ENCODE peak calls at places on chromosome 11, in eight cellular contexts. P is heart left ventricle, L is astrocyte of the spinal cord, T is fibroblast of lung, Y is GM12865, S is heart right ventricle, H is colonic mucosa, F is mucosa of descending colon. B is an unnamed sample.

GRCh38 chr11:62705880-62706831 is 1.1 kb downstream of the BSCL2 start:
- DNase-seq in P (peak), S (peak), T (peak), Y (peak), L (peak), F (peak), H (peak), B (no peak)

GRCh38 chr11:114877976-114878375 is 199.6 kb downstream of the NXPE2 start:
- DNase-seq in Y (no peak), P (no peak), H (no peak), S (no peak), L (no peak), T (no peak), F (no peak), B (no peak)

GRCh38 chr11:103737791-103738190 is 298.6 kb upstream of the DDI1 start:
- DNase-seq in T (peak), Y (no peak), H (no peak), F (no peak), S (peak), L (no peak), P (peak), B (no peak)

GRCh38 chr11:57637626-57638004 is 12.1 kb downstream of the YPEL4 start:
- DNase-seq in P (no peak), H (no peak), F (no peak), L (no peak), S (no peak), Y (no peak), T (no peak), B (no peak)

GRCh38 chr11:83864412-83865057 is 578.4 kb upstream of the CCDC90B start:
- DNase-seq in Y (no peak), F (no peak), T (no peak), H (no peak), S (no peak), L (no peak), P (no peak), B (no peak)

GRCh38 chr11:134981824-134982223 is 569.8 kb upstream of the B3GAT1 start:
- DNase-seq in L (no peak), F (no peak), H (no peak), P (no peak), S (no peak), T (no peak), Y (no peak), B (no peak)

GRCh38 chr11:17985517-17985916 is 27.3 kb downstream of the SERGEF start:
- DNase-seq in P (no peak), F (no peak), L (peak), Y (no peak), S (peak), T (peak), H (no peak), B (peak)

GRCh38 chr11:71252782-71253730 is 679 bp upstream of the SHANK2 start:
- DNase-seq in L (peak), F (no peak), P (no peak), H (peak), Y (no peak), S (no peak), T (peak), B (peak)

GRCh38 chr11:1049431-1049891 is 12.9 kb upstream of the MUC6 start:
- DNase-seq in H (no peak), P (peak), Y (no peak), S (no peak), L (no peak), F (peak), T (no peak), B (no peak)

GRCh38 chr11:71977743-71978418 is 20.8 kb upstream of the IL18BP start:
- DNase-seq in F (no peak), S (peak), L (peak), P (no peak), T (peak), Y (peak), H (peak), B (no peak)

GRCh38 chr11:43376065-43376464 is 17.3 kb downstream of the TTC17 start:
- DNase-seq in T (no peak), S (no peak), P (no peak), F (no peak), L (no peak), H (no peak), Y (no peak), B (no peak)

GRCh38 chr11:61567286-61568061 is 13.4 kb downstream of the SYT7 start:
- DNase-seq in F (peak), H (peak), L (peak), P (peak), T (peak), Y (peak), S (peak), B (peak)

GRCh38 chr11:2166091-2166851 is 5.3 kb upstream of the INS start:
- DNase-seq in S (no peak), H (peak), L (no peak), T (peak), Y (peak), P (no peak), F (no peak), B (no peak)

GRCh38 chr11:8277691-8278090 is 14.0 kb upstream of the LMO1 start:
- DNase-seq in S (no peak), T (no peak), F (no peak), P (no peak), Y (no peak), L (no peak), H (no peak), B (no peak)

DNA sequence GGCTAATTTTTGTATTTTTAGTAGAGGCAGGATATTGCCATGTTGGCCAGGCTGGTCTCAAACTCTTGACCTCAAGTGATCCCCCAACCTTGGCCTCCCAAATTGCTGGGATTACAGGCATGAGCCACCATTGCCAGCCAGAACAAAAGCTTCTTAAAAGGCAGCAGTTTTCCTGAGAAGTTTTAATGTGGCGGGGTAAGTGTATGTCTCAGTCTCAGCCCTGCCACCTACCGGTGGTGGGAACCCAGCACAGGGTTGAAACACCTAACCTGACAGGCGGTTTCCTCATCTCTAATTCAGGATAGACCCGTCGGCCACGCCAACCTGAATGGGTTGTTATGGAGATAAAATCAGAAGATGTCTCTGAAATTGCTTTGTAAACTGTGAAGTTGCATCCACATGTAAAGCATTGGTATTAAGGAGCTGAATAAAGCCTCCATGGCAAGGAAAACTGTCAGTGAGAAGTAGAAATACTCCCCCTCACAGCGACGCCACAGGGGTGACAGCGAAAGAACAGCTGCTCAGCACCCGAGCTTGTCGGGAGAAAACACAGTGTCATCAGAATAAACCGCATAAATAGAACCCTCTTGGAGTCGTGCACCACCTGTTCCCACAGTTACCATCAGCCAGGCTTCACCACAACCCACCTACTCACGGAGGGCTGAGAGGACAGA is 165.9 kb upstream of the NCAM1 start:
- DNase-seq in L (peak), F (no peak), T (peak), S (no peak), P (no peak), Y (peak), H (peak), B (no peak)
- TF ChIP-seq CTCF in L (peak), F (no peak), T (peak), S (peak), P (peak), Y (peak), H (peak), B (peak)

GRCh38 chr11:122098223-122098980 is 17.6 kb downstream of the BLID start:
- DNase-seq in F (no peak), P (no peak), H (no peak), L (no peak), S (no peak), T (no peak), Y (no peak), B (no peak)

GRCh38 chr11:122097419-122098001 is 18.5 kb downstream of the BLID start:
- DNase-seq in F (no peak), S (no peak), P (no peak), H (no peak), L (peak), Y (no peak), T (peak), B (no peak)

GRCh38 chr11:122093731-122094130 is 22.3 kb downstream of the BLID start:
- DNase-seq in H (no peak), L (peak), T (peak), P (no peak), Y (no peak), F (no peak), S (no peak), B (no peak)

GRCh38 chr11:122099345-122100045 is 16.5 kb downstream of the BLID start:
- DNase-seq in H (no peak), T (peak), S (no peak), P (no peak), L (peak), F (no peak), Y (no peak), B (no peak)

DNA sequence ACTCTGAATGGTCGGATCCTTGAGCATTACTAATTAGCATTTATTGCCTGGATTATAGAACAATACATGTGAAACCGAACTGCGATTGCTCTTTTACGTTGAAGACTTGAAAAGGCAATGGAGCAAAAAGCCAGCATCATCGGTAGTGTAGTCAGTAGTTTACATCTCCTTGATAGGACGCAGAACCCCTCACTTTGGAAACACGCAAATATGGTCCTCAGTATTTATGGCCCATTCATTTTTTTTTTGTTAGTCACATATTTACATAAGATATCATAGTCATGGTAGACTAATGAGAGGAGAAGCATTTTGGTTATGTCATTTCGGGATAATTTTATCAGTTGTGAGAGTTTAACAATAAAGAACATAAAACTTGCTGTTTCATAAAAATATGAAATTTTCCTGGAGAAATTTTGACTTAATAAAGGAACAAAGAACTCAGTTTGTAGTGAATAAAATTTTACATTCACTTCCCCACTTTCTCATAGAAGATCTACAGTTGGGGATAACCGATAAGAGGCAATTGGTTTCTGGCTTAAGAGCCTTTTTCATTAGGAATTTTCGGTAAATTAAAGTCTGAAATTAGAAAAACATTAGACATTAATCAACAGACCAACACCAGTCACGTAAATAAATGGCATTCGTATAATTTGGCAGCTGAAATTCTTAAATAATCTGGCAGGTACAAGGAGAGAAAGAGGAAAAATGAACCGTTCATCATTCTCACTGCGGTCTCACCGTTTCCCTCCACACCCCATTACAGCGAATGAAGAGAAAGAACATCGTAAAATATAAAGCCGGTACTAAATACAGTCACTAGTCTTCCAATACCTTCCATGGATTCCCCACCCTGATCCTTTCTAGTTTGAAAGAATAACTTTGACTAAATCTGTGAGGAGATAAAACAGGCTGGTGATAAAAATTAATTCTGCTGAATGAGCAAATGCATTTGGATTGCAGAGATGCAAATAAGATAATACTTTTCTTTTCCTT is 19.8 kb downstream of the BLID start:
- DNase-seq in F (no peak), T (peak), Y (no peak), P (no peak), L (peak), H (no peak), S (no peak), B (no peak)
- H3K4me3 ChIP-seq in F (no peak), T (peak), Y (no peak), P (peak), L (peak), H (no peak), S (no peak), B (no peak)

GRCh38 chr11:10181811-10182210 is 112.2 kb downstream of the SBF2 start:
- DNase-seq in S (no peak), T (peak), F (no peak), P (no peak), L (peak), Y (peak), H (no peak), B (peak)
- TF ChIP-seq CTCF in S (peak), T (no peak), F (no peak), P (no peak), L (peak), Y (peak), H (no peak), B (peak)

DNA sequence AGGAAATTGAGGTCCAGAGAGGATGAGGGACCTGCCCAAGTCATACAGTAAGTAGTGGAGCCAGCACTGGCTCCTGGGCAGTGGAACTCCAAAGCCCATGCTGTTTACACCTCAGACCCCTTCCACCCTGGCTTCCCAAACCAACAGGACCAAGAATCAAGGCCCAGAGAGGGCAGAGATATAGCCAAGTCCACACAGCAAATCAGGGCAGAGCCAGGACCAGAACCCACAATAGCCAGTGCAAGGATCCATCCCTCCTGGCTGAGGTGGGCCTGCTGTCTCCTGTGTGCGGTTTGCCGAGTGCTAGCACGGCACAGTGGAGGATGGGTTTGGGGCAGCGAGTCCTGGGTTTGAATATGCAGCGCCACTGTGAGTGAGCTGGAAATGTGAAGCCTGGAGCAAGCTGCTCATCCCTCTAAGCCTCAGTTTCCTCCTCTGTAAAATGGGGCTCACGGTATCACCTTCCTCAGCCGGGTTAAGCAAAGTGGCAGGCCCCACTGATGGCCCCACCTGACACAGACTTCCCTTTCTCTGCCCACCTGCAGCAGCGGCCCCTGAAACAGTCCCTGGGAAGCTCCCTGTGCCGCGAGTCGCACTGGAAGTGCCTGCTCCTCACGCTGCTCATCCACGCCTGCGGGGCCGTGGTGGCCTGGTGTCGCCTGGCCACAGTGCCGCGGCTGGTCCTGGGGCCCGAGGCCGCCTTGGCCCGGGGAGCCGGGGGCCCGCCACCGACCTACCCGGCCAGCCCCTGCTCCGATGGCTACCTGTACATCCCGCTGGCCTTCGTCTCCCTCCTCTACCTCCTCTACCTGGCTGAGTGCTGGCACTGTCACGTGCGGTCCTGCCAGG is 2.3 kb downstream of the TMEM151A start:
- DNase-seq in F (peak), Y (no peak), P (no peak), T (no peak), H (no peak), S (no peak), L (no peak), B (no peak)
- H3K4me3 ChIP-seq in F (no peak), Y (no peak), P (no peak), T (no peak), H (no peak), S (no peak), L (no peak), B (no peak)

DNA sequence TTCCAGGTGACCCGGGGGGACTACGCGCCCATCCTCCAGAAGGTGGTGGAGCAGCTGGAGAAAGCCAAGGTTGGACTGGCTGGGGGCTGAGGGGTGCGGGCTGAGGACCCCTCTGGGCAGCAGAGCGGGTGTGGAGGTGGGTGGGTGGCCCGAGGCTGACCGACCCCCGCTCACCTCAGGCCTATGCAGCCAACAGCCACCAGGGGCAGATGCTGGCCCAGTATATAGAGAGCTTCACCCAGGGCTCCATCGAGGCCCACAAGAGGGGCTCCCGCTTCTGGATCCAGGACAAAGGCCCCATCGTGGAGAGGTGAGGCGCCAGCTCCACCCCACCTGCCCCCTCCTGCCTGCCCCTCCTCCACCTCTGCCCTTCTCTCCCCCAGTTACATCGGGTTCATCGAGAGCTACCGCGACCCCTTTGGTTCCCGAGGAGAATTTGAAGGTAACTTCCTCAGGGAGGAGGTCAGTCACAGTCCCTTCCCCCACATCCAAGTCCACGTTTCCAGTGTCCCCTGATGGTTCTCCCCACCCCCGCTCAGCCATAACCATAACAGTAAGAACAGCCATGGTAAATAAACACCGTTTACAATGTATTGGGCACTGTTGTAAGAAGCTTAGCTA is 11.2 kb downstream of the DPP3 start:
- DNase-seq in F (no peak), Y (no peak), H (no peak), L (no peak), S (no peak), P (no peak), T (no peak), B (no peak)
- TF ChIP-seq CTCF in F (no peak), Y (no peak), H (no peak), L (peak), S (peak), P (no peak), T (no peak), B (peak)

GRCh38 chr11:125301301-125301700 is 136.8 kb downstream of the PKNOX2 start:
- DNase-seq in Y (no peak), H (no peak), T (no peak), L (peak), S (no peak), F (no peak), P (no peak), B (no peak)
- H3K4me3 ChIP-seq in Y (no peak), H (no peak), T (no peak), L (no peak), S (no peak), F (no peak), P (no peak), B (no peak)

GRCh38 chr11:128806496-128807261 is 60.4 kb downstream of the KCNJ1 start:
- DNase-seq in H (no peak), P (no peak), Y (no peak), L (no peak), T (peak), F (no peak), S (no peak), B (no peak)

GRCh38 chr11:128800871-128801417 is 66.2 kb downstream of the KCNJ1 start:
- DNase-seq in Y (no peak), F (no peak), T (no peak), H (no peak), L (no peak), P (no peak), S (no peak), B (no peak)

GRCh38 chr11:128804481-128804880 is 62.6 kb downstream of the KCNJ1 start:
- DNase-seq in F (no peak), Y (no peak), T (peak), H (no peak), P (no peak), S (no peak), L (peak), B (no peak)

GRCh38 chr11:128803440-128803839 is 63.7 kb downstream of the KCNJ1 start:
- DNase-seq in L (no peak), Y (no peak), P (no peak), H (no peak), F (no peak), T (no peak), S (no peak), B (no peak)

DNA sequence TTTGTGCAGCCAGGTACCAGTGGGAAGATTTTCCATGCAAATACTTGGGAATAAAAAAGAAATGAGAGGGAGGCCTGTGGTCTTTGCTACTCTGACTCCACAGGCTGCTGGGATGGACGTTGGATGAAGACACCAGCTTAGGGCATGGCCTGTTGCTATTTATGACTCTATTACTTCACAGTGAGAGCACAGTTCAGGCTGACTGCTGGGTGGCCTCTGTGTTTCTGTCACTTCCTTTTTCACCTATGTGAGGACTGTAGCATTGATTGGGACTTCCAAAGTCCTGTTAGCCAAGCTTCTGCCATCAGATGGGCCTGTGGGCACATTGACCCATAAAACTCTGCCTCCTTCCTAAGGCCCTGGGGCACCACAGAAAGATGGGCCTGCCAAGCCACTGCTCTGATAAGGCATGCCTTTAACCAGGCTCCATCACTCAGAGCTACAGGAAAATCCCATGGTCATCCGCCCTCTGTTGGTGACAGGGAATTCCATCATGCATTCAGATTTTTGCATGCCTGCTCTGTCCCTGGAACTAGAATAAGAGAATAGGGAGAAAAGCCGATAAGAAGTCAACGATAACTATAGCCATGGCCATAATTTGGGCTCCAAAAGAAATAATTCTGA is 64.6 kb downstream of the KCNJ1 start:
- DNase-seq in Y (no peak), H (no peak), P (peak), S (no peak), L (no peak), T (no peak), F (no peak), B (no peak)
- TF ChIP-seq CTCF in Y (peak), H (no peak), P (peak), S (peak), L (peak), T (peak), F (no peak), B (peak)

B was measured in epithelial cell of proximal tubule.